ENCODE peak calls at places on chromosomes 4 and X, in eight cellular contexts. One of them, this sample, is unnamed.

GRCh38 chr4:169869487-169869886 is 111.7 kb upstream of the HPF1 start:
- DNase-seq in GM23248: no peak
- DNase-seq in hepatocyte: no peak
- DNase-seq in HCT116: no peak
- DNase-seq in PC-3: no peak
- DNase-seq in OCI-LY7: no peak
- DNase-seq in neural progenitor cell: no peak
- DNase-seq in SK-N-SH: no peak
- DNase-seq in this sample: no peak

GRCh38 chr4:95061220-95061619 is 303.5 kb downstream of the BMPR1B start:
- DNase-seq in GM23248: no peak
- DNase-seq in hepatocyte: no peak
- DNase-seq in HCT116: no peak
- DNase-seq in PC-3: no peak
- DNase-seq in OCI-LY7: no peak
- DNase-seq in neural progenitor cell: peak
- DNase-seq in SK-N-SH: no peak
- DNase-seq in this sample: peak

GRCh38 chr4:101211146-101211553 is 136.2 kb downstream of the PPP3CA start:
- DNase-seq in GM23248: peak
- DNase-seq in hepatocyte: no peak
- DNase-seq in HCT116: no peak
- DNase-seq in PC-3: peak
- DNase-seq in OCI-LY7: no peak
- DNase-seq in neural progenitor cell: no peak
- DNase-seq in SK-N-SH: no peak
- DNase-seq in this sample: peak

GRCh38 chr4:135741583-135741982 is 1540.0 kb upstream of the PABPC4L start:
- DNase-seq in GM23248: no peak
- DNase-seq in hepatocyte: no peak
- DNase-seq in HCT116: no peak
- DNase-seq in PC-3: no peak
- DNase-seq in OCI-LY7: no peak
- DNase-seq in neural progenitor cell: peak
- DNase-seq in SK-N-SH: no peak
- DNase-seq in this sample: peak

GRCh38 chr4:81136161-81136910 is 78.7 kb downstream of the PRKG2 start:
- DNase-seq in GM23248: peak
- DNase-seq in hepatocyte: no peak
- DNase-seq in HCT116: no peak
- DNase-seq in PC-3: peak
- DNase-seq in OCI-LY7: no peak
- DNase-seq in neural progenitor cell: no peak
- DNase-seq in SK-N-SH: no peak
- DNase-seq in this sample: no peak

GRCh38 chr4:89305712-89306437 is 1.7 kb downstream of the GPRIN3 start:
- DNase-seq in GM23248: peak
- DNase-seq in hepatocyte: peak
- DNase-seq in HCT116: no peak
- DNase-seq in PC-3: no peak
- DNase-seq in OCI-LY7: no peak
- DNase-seq in neural progenitor cell: no peak
- DNase-seq in SK-N-SH: no peak
- DNase-seq in this sample: no peak

GRCh38 chr4:185559913-185560281 is 24.6 kb upstream of the PDLIM3 start:
- DNase-seq in GM23248: peak
- DNase-seq in hepatocyte: peak
- DNase-seq in HCT116: no peak
- DNase-seq in PC-3: peak
- DNase-seq in OCI-LY7: no peak
- DNase-seq in neural progenitor cell: no peak
- DNase-seq in SK-N-SH: no peak
- DNase-seq in this sample: no peak

GRCh38 chrX:645024-645376 is 14.4 kb downstream of the SHOX start:
- DNase-seq in GM23248: no peak
- DNase-seq in hepatocyte: peak
- DNase-seq in HCT116: no peak
- DNase-seq in PC-3: no peak
- DNase-seq in OCI-LY7: no peak
- DNase-seq in neural progenitor cell: peak
- DNase-seq in SK-N-SH: no peak
- DNase-seq in this sample: peak

GRCh38 chr4:87409420-87409939 is 12.9 kb upstream of the NUDT9 start:
- DNase-seq in GM23248: no peak
- DNase-seq in hepatocyte: peak
- DNase-seq in HCT116: no peak
- DNase-seq in PC-3: no peak
- DNase-seq in OCI-LY7: no peak
- DNase-seq in neural progenitor cell: no peak
- DNase-seq in SK-N-SH: no peak
- DNase-seq in this sample: no peak

GRCh38 chrX:108464604-108465003 is 25.0 kb downstream of the COL4A5 start:
- DNase-seq in GM23248: no peak
- DNase-seq in hepatocyte: no peak
- DNase-seq in HCT116: no peak
- DNase-seq in PC-3: no peak
- DNase-seq in OCI-LY7: no peak
- DNase-seq in neural progenitor cell: no peak
- DNase-seq in SK-N-SH: no peak
- DNase-seq in this sample: peak

GRCh38 chr4:3189459-3189858 is 59.5 kb upstream of the MSANTD1 start:
- DNase-seq in GM23248: no peak
- DNase-seq in hepatocyte: no peak
- DNase-seq in HCT116: no peak
- DNase-seq in PC-3: no peak
- DNase-seq in OCI-LY7: no peak
- DNase-seq in neural progenitor cell: no peak
- DNase-seq in SK-N-SH: no peak
- DNase-seq in this sample: no peak

GRCh38 chrX:53194308-53194707 is 30.7 kb downstream of the KDM5C start:
- DNase-seq in GM23248: no peak
- DNase-seq in hepatocyte: no peak
- DNase-seq in HCT116: no peak
- DNase-seq in PC-3: no peak
- DNase-seq in OCI-LY7: no peak
- DNase-seq in neural progenitor cell: no peak
- DNase-seq in SK-N-SH: no peak
- DNase-seq in this sample: no peak

GRCh38 chrX:12480956-12481355 is 310.3 kb upstream of the PRPS2 start:
- DNase-seq in GM23248: no peak
- DNase-seq in hepatocyte: no peak
- DNase-seq in HCT116: no peak
- DNase-seq in PC-3: no peak
- DNase-seq in OCI-LY7: no peak
- DNase-seq in neural progenitor cell: no peak
- DNase-seq in SK-N-SH: no peak
- DNase-seq in this sample: no peak

GRCh38 chr4:174423257-174423944 is 98.9 kb downstream of the HPGD start:
- DNase-seq in GM23248: peak
- DNase-seq in hepatocyte: peak
- DNase-seq in HCT116: peak
- DNase-seq in PC-3: peak
- DNase-seq in OCI-LY7: no peak
- DNase-seq in neural progenitor cell: no peak
- DNase-seq in SK-N-SH: no peak
- DNase-seq in this sample: no peak

GRCh38 chr4:183136880-183137279 is 37.8 kb downstream of the WWC2 start:
- DNase-seq in GM23248: peak
- DNase-seq in hepatocyte: no peak
- DNase-seq in HCT116: no peak
- DNase-seq in PC-3: peak
- DNase-seq in OCI-LY7: no peak
- DNase-seq in neural progenitor cell: no peak
- DNase-seq in SK-N-SH: no peak
- DNase-seq in this sample: no peak

GRCh38 chrX:27966492-27966891 is 14.8 kb downstream of the DCAF8L1 start:
- DNase-seq in GM23248: no peak
- DNase-seq in hepatocyte: no peak
- DNase-seq in HCT116: no peak
- DNase-seq in PC-3: peak
- DNase-seq in OCI-LY7: no peak
- DNase-seq in neural progenitor cell: no peak
- DNase-seq in SK-N-SH: no peak
- DNase-seq in this sample: no peak

GRCh38 chrX:103658681-103659433 is 27.6 kb downstream of the MORF4L2 start:
- DNase-seq in GM23248: no peak
- DNase-seq in hepatocyte: no peak
- DNase-seq in HCT116: no peak
- DNase-seq in PC-3: peak
- DNase-seq in OCI-LY7: no peak
- DNase-seq in neural progenitor cell: no peak
- DNase-seq in SK-N-SH: no peak
- DNase-seq in this sample: no peak

GRCh38 chrX:129779086-129779672 is 570 bp upstream of the SASH3 start:
- DNase-seq in GM23248: no peak
- DNase-seq in hepatocyte: no peak
- DNase-seq in HCT116: no peak
- DNase-seq in PC-3: no peak
- DNase-seq in OCI-LY7: no peak
- DNase-seq in neural progenitor cell: no peak
- DNase-seq in SK-N-SH: no peak
- DNase-seq in this sample: no peak
- TF ChIP-seq EZH2phosphoT487 in GM23248: no peak
- TF ChIP-seq EZH2phosphoT487 in hepatocyte: no peak
- TF ChIP-seq EZH2phosphoT487 in HCT116: no peak
- TF ChIP-seq EZH2phosphoT487 in PC-3: no peak
- TF ChIP-seq EZH2phosphoT487 in OCI-LY7: no peak
- TF ChIP-seq EZH2phosphoT487 in neural progenitor cell: no peak
- TF ChIP-seq EZH2phosphoT487 in SK-N-SH: no peak
- TF ChIP-seq EZH2phosphoT487 in this sample: no peak

DNA sequence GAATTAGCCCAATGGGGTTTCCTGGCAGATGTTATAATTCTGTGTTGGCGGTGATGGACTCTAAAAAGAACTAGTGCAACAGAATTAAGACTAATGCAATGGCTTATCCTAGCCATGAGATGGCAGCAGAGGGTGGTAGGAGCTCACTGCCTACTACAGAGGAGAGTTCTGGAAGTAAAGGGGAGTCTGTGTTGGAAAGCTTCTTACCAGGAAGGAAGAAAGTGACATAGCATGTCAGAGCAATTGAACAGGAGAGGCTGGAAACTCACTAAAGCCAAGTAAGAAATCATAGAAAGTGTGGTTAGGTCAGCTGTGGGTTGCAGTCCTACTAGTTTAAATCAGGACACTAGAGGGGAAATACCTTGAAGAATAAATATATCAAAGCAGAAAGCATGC is 6.3 kb upstream of the TRPC5OS start:
- DNase-seq in GM23248: peak
- DNase-seq in hepatocyte: peak
- DNase-seq in HCT116: peak
- DNase-seq in PC-3: peak
- DNase-seq in OCI-LY7: peak
- DNase-seq in neural progenitor cell: peak
- DNase-seq in SK-N-SH: peak
- DNase-seq in this sample: peak
- TF ChIP-seq EZH2phosphoT487 in GM23248: no peak
- TF ChIP-seq EZH2phosphoT487 in hepatocyte: no peak
- TF ChIP-seq EZH2phosphoT487 in HCT116: no peak
- TF ChIP-seq EZH2phosphoT487 in PC-3: no peak
- TF ChIP-seq EZH2phosphoT487 in OCI-LY7: no peak
- TF ChIP-seq EZH2phosphoT487 in neural progenitor cell: no peak
- TF ChIP-seq EZH2phosphoT487 in SK-N-SH: no peak
- TF ChIP-seq EZH2phosphoT487 in this sample: no peak

GRCh38 chr4:140090215-140090731 is 63.7 kb downstream of the MAML3 start:
- DNase-seq in GM23248: peak
- DNase-seq in hepatocyte: no peak
- DNase-seq in HCT116: no peak
- DNase-seq in PC-3: peak
- DNase-seq in OCI-LY7: no peak
- DNase-seq in neural progenitor cell: no peak
- DNase-seq in SK-N-SH: no peak
- DNase-seq in this sample: no peak

GRCh38 chr4:140088317-140088967 is 65.5 kb downstream of the MAML3 start:
- DNase-seq in GM23248: peak
- DNase-seq in hepatocyte: no peak
- DNase-seq in HCT116: no peak
- DNase-seq in PC-3: no peak
- DNase-seq in OCI-LY7: no peak
- DNase-seq in neural progenitor cell: no peak
- DNase-seq in SK-N-SH: no peak
- DNase-seq in this sample: no peak

GRCh38 chr4:140092094-140092820 is 61.7 kb downstream of the MAML3 start:
- DNase-seq in GM23248: peak
- DNase-seq in hepatocyte: peak
- DNase-seq in HCT116: no peak
- DNase-seq in PC-3: peak
- DNase-seq in OCI-LY7: no peak
- DNase-seq in neural progenitor cell: peak
- DNase-seq in SK-N-SH: peak
- DNase-seq in this sample: peak

GRCh38 chr4:140089216-140089615 is 64.8 kb downstream of the MAML3 start:
- DNase-seq in GM23248: no peak
- DNase-seq in hepatocyte: no peak
- DNase-seq in HCT116: no peak
- DNase-seq in PC-3: no peak
- DNase-seq in OCI-LY7: no peak
- DNase-seq in neural progenitor cell: no peak
- DNase-seq in SK-N-SH: no peak
- DNase-seq in this sample: no peak

GRCh38 chr4:140091305-140091704 is 62.7 kb downstream of the MAML3 start:
- DNase-seq in GM23248: peak
- DNase-seq in hepatocyte: no peak
- DNase-seq in HCT116: no peak
- DNase-seq in PC-3: no peak
- DNase-seq in OCI-LY7: no peak
- DNase-seq in neural progenitor cell: no peak
- DNase-seq in SK-N-SH: no peak
- DNase-seq in this sample: no peak
- TF ChIP-seq EZH2phosphoT487 in GM23248: no peak
- TF ChIP-seq EZH2phosphoT487 in hepatocyte: no peak
- TF ChIP-seq EZH2phosphoT487 in HCT116: no peak
- TF ChIP-seq EZH2phosphoT487 in PC-3: no peak
- TF ChIP-seq EZH2phosphoT487 in OCI-LY7: no peak
- TF ChIP-seq EZH2phosphoT487 in neural progenitor cell: no peak
- TF ChIP-seq EZH2phosphoT487 in SK-N-SH: no peak
- TF ChIP-seq EZH2phosphoT487 in this sample: no peak

DNA sequence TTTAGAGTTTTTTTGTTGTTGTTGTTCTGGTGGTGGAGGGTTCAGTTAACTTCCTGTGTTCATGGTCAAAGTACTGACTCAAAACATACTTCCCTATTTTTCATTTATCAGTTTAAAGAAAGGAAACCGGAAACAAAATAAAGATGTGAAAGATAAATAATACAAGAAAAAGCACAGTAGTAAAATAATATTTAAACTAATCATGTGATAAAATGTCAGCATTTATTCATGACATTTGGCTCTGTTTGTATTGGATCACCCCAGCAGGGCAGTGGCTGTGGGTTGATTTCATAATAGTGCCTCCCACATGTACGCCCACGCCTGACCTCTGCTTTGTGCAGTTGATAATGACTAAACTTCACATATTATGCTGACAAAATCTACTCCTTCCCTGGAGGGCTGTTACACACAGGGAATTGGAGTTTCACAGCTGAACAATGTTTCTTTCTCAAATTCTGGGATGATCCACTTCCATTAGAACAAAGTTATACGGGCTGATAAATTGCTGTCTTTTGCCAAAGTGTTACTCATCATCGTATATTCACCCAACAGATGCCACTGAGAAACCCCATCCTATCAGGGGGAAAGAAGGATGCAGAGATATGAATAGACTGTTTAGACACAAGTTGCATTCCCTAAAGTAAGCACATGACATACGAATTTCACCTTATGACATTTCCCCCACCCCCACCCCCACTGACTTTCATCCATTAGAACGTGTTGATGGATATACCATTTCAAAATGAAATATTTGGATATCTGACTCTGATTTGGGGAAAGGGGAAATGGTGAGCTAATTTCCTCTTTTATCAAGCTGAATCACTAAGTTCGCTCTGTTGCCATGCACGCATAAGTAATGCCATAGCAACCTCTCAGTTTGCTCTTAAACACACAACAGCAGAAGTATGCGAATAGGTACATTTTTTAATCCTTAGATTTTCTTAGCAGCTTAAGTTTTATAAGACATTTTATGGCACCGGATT is 48.4 kb downstream of the AMELX start:
- DNase-seq in GM23248: peak
- DNase-seq in hepatocyte: peak
- DNase-seq in HCT116: no peak
- DNase-seq in PC-3: peak
- DNase-seq in OCI-LY7: peak
- DNase-seq in neural progenitor cell: no peak
- DNase-seq in SK-N-SH: no peak
- DNase-seq in this sample: no peak
- TF ChIP-seq EZH2phosphoT487 in GM23248: no peak
- TF ChIP-seq EZH2phosphoT487 in hepatocyte: no peak
- TF ChIP-seq EZH2phosphoT487 in HCT116: no peak
- TF ChIP-seq EZH2phosphoT487 in PC-3: no peak
- TF ChIP-seq EZH2phosphoT487 in OCI-LY7: no peak
- TF ChIP-seq EZH2phosphoT487 in neural progenitor cell: no peak
- TF ChIP-seq EZH2phosphoT487 in SK-N-SH: no peak
- TF ChIP-seq EZH2phosphoT487 in this sample: no peak

This sample was measured in GM23338.